ENCODE peak calls at places on chromosomes 12 and 14, in six cellular contexts. H is caudate nucleus, N is endothelial cell of umbilical vein, S is pancreas, U is ovary, I is mesendoderm. K is an unnamed sample.

GRCh38 chr14:62304172-62304571 is 542.0 kb downstream of the SNAPC1 start:
- DNase-seq in S (no peak), H (no peak), I (no peak), N (no peak), U (no peak), K (no peak)

GRCh38 chr12:130121246-130122005 is 40.8 kb upstream of the FZD10 start:
- DNase-seq in U (no peak), H (no peak), N (no peak), S (no peak), I (no peak), K (no peak)

GRCh38 chr12:21831671-21832357 is 57.3 kb upstream of the KCNJ8 start:
- DNase-seq in I (no peak), S (peak), N (no peak), H (no peak), U (peak), K (no peak)

GRCh38 chr12:47276253-47277070 is 196.7 kb upstream of the AMIGO2 start:
- DNase-seq in S (peak), I (no peak), H (no peak), U (no peak), N (peak), K (no peak)

GRCh38 chr12:49671051-49671765 is 36.0 kb downstream of the FMNL3 start:
- DNase-seq in I (no peak), S (no peak), N (peak), H (no peak), U (no peak), K (no peak)

GRCh38 chr12:75579552-75579951 is 68.1 kb upstream of the KRR1 start:
- DNase-seq in H (no peak), U (no peak), I (no peak), S (no peak), N (no peak), K (no peak)

GRCh38 chr12:2393996-2394395 is 341.2 kb downstream of the CACNA1C start:
- DNase-seq in I (no peak), U (no peak), S (no peak), H (no peak), N (no peak), K (no peak)

GRCh38 chr12:100716949-100717732 is 77.4 kb upstream of the ANO4 start:
- DNase-seq in U (peak), S (no peak), H (no peak), N (no peak), I (peak), K (no peak)

GRCh38 chr12:55705802-55706402 is 1.8 kb downstream of the ITGA7 start:
- DNase-seq in S (no peak), I (peak), N (no peak), H (no peak), U (no peak), K (no peak)

GRCh38 chr12:89461649-89462612 is 62.7 kb downstream of the GALNT4 start:
- DNase-seq in N (peak), U (no peak), S (no peak), H (no peak), I (peak), K (no peak)

GRCh38 chr12:44960856-44961255 is 84.7 kb upstream of the NELL2 start:
- DNase-seq in U (no peak), S (no peak), N (no peak), H (no peak), I (peak), K (no peak)

GRCh38 chr14:35240233-35240632 is 51.9 kb upstream of the PSMA6 start:
- DNase-seq in I (no peak), N (no peak), U (no peak), S (no peak), H (no peak), K (no peak)

GRCh38 chr12:40446385-40446784 is 221.6 kb downstream of the LRRK2 start:
- DNase-seq in U (no peak), H (no peak), N (peak), I (peak), S (no peak), K (no peak)

GRCh38 chr12:22458301-22458917 is 85.9 kb downstream of the C2CD5 start:
- DNase-seq in H (no peak), I (no peak), S (no peak), N (no peak), U (no peak), K (no peak)

GRCh38 chr14:104184506-104184905 is 46.1 kb downstream of the KIF26A start:
- DNase-seq in H (no peak), U (no peak), I (peak), N (peak), S (no peak), K (no peak)
- H3K27ac ChIP-seq in H (no peak), U (no peak), I (no peak), N (peak), S (no peak), K (no peak)

GRCh38 chr14:77322209-77322902 is 1.5 kb downstream of the GSTZ1 start:
- DNase-seq in S (no peak), I (no peak), U (no peak), N (no peak), H (no peak), K (no peak)

GRCh38 chr14:77319416-77319815 is 1.3 kb downstream of the POMT2 start:
- DNase-seq in N (no peak), U (no peak), H (no peak), I (no peak), S (no peak), K (no peak)

GRCh38 chr14:77322951-77323350 is 2.1 kb downstream of the GSTZ1 start:
- DNase-seq in U (no peak), I (no peak), H (no peak), N (no peak), S (no peak), K (no peak)

GRCh38 chr14:77318006-77318553 is 2.6 kb downstream of the POMT2 start:
- DNase-seq in N (no peak), U (no peak), S (no peak), H (no peak), I (no peak), K (peak)

GRCh38 chr14:77320238-77320935 is at the start of gene POMT2:
- DNase-seq in N (peak), S (peak), H (peak), I (peak), U (peak), K (peak)
- H3K27ac ChIP-seq in N (peak), S (peak), H (peak), I (peak), U (peak), K (peak)

DNA sequence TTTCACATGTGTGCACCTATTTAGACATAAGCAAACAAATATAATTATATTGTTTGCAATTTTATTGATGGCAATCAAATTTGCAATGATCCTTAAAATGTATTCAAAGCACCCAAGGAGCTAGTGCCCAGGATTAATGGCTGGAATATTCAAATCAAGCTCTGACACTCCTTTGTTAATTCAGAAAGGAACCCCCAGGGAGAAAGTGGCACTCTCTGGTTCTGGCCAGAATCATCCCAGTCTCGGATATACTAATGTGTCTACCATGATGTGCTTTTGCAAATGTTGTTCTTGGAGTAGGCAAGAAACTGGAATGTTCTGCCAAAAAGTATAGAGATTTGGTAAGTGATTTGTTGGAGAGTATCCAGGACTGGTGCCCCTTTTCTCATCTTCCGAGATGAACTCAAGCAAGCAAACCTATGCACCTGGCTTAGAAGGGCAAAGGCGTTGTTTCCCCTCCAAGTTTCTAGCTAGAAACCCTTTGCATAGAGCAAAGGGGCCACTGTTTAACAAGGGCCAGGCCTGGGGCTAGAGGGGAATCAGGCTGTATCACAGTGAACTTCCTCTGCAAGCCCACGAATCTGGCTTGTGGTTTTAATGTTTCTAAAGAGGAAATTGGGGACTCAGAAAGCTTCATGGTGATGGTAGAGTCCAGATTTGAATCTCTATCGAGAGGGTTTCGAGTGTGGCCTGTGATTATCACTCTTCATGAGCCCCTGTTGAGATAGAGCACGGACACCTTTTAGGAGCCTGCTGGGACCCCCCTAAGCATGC is 189.7 kb downstream of the VRK1 start:
- DNase-seq in S (no peak), N (no peak), U (no peak), H (no peak), I (no peak), K (no peak)
- H3K27ac ChIP-seq in S (no peak), N (no peak), U (no peak), H (no peak), I (no peak), K (no peak)

GRCh38 chr12:68461645-68462044 is 129.5 kb upstream of the MDM1 start:
- DNase-seq in S (no peak), U (no peak), H (no peak), N (no peak), I (no peak), K (no peak)
- H3K27ac ChIP-seq in S (no peak), U (no peak), H (no peak), N (no peak), I (no peak), K (no peak)